ENCODE peak calls at places on chromosomes 11 and 22, in six cellular contexts. One of them, this sample, is unnamed.

GRCh38 chr22:44746836-44747519 is 5.4 kb upstream of the ARHGAP8 start:
- DNase-seq in prostate gland: no peak
- DNase-seq in transverse colon: peak
- DNase-seq in body of pancreas: peak
- DNase-seq in A549: no peak
- DNase-seq in NB4: no peak
- DNase-seq in this sample: no peak

GRCh38 chr22:46563381-46564083 is 26.1 kb upstream of the CELSR1 start:
- DNase-seq in prostate gland: peak
- DNase-seq in transverse colon: peak
- DNase-seq in body of pancreas: peak
- DNase-seq in A549: peak
- DNase-seq in NB4: peak
- DNase-seq in this sample: peak

GRCh38 chr11:90250970-90251369 is 28.1 kb upstream of the CHORDC1 start:
- DNase-seq in prostate gland: no peak
- DNase-seq in transverse colon: no peak
- DNase-seq in body of pancreas: no peak
- DNase-seq in A549: no peak
- DNase-seq in NB4: peak
- DNase-seq in this sample: no peak

GRCh38 chr11:78851883-78852586 is 277.4 kb upstream of the NARS2 start:
- DNase-seq in prostate gland: no peak
- DNase-seq in transverse colon: peak
- DNase-seq in body of pancreas: no peak
- DNase-seq in A549: no peak
- DNase-seq in NB4: peak
- DNase-seq in this sample: no peak

GRCh38 chr11:46649180-46649738 is 31.9 kb downstream of the ATG13 start:
- DNase-seq in prostate gland: peak
- DNase-seq in transverse colon: peak
- DNase-seq in body of pancreas: peak
- DNase-seq in A549: peak
- DNase-seq in NB4: no peak
- DNase-seq in this sample: peak

GRCh38 chr11:74685905-74686304 is 45.3 kb downstream of the CHRDL2 start:
- DNase-seq in prostate gland: no peak
- DNase-seq in transverse colon: peak
- DNase-seq in body of pancreas: no peak
- DNase-seq in A549: no peak
- DNase-seq in NB4: no peak
- DNase-seq in this sample: peak

GRCh38 chr11:101441747-101442146 is 142.1 kb downstream of the TRPC6 start:
- DNase-seq in prostate gland: peak
- DNase-seq in transverse colon: no peak
- DNase-seq in body of pancreas: peak
- DNase-seq in A549: no peak
- DNase-seq in NB4: no peak
- DNase-seq in this sample: peak

GRCh38 chr11:69385832-69386415 is 92.0 kb downstream of the MYEOV start:
- DNase-seq in prostate gland: no peak
- DNase-seq in transverse colon: peak
- DNase-seq in body of pancreas: no peak
- DNase-seq in A549: no peak
- DNase-seq in NB4: no peak
- DNase-seq in this sample: peak

GRCh38 chr11:88175004-88175706 is at the start of gene RAB38:
- DNase-seq in prostate gland: peak
- DNase-seq in transverse colon: peak
- DNase-seq in body of pancreas: peak
- DNase-seq in A549: peak
- DNase-seq in NB4: peak
- DNase-seq in this sample: no peak

GRCh38 chr22:29040385-29041275 is 21.0 kb downstream of the C22orf31 start:
- DNase-seq in prostate gland: peak
- DNase-seq in transverse colon: peak
- DNase-seq in body of pancreas: peak
- DNase-seq in A549: peak
- DNase-seq in NB4: peak
- DNase-seq in this sample: no peak

GRCh38 chr11:24267015-24267414 is 229.8 kb upstream of the LUZP2 start:
- DNase-seq in prostate gland: no peak
- DNase-seq in transverse colon: no peak
- DNase-seq in body of pancreas: no peak
- DNase-seq in A549: no peak
- DNase-seq in NB4: no peak
- DNase-seq in this sample: no peak

DNA sequence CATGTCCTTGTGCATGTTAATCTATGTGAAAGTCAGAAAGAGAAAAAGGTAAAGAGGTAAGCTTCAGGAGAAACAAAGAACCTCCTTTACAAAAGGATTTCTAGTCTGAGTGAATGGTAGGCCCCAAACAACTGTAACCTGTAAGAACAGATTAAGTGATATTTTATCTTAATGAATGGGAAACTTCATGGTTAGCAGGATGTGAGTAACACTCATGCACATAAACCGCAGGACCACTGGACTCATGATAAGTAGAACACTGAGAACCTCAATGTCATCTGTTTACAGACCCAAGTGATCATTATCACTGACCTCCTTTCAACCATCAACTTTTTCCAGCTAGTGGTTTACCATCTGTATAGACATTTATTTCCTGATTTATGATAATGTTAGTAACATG is 19.9 kb downstream of the OR8G5 start:
- DNase-seq in prostate gland: no peak
- DNase-seq in transverse colon: no peak
- DNase-seq in body of pancreas: no peak
- DNase-seq in A549: no peak
- DNase-seq in NB4: peak
- DNase-seq in this sample: no peak
- TF ChIP-seq POLR2A in prostate gland: no peak
- TF ChIP-seq POLR2A in transverse colon: no peak
- TF ChIP-seq POLR2A in body of pancreas: no peak
- TF ChIP-seq POLR2A in A549: no peak
- TF ChIP-seq POLR2A in NB4: no peak
- TF ChIP-seq POLR2A in this sample: no peak

DNA sequence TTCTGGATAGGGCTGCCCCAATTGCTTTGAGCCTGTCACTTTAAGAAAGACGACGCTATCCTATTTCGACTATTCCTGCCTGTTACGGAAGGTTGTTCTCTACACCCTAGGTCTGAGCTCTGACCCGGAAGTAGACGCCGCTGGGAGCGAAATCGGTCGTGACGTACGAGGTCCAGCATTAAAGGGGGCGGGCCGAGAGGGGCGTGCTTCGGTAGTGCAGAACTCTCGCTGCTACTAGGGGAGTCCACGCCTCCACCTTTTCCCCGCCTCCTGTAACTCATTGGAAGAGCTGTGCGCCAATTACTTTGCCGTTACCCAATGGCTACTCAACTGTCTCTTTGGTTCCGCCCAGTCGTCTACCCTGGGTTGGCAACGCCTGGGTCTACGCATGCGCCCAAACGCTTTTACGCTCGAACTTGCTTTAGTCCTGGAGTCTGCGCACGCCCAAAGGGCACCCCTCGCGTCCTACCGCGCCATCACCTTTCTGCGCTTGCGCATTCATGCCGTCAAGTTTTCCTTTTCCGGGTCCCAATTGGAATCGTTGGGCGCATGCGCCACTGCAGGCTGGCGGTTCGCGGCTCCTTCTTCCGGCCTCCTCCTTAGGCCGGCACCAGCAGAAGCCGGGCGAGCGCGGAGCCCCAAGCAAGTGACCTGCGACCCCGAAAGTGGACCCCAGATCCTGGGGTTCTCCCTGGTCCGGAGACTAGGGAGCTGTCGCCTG is at the start of gene PCNX3:
- DNase-seq in prostate gland: peak
- DNase-seq in transverse colon: peak
- DNase-seq in body of pancreas: peak
- DNase-seq in A549: peak
- DNase-seq in NB4: peak
- DNase-seq in this sample: peak
- TF ChIP-seq POLR2A in prostate gland: peak
- TF ChIP-seq POLR2A in transverse colon: peak
- TF ChIP-seq POLR2A in body of pancreas: peak
- TF ChIP-seq POLR2A in A549: peak
- TF ChIP-seq POLR2A in NB4: peak
- TF ChIP-seq POLR2A in this sample: no peak

DNA sequence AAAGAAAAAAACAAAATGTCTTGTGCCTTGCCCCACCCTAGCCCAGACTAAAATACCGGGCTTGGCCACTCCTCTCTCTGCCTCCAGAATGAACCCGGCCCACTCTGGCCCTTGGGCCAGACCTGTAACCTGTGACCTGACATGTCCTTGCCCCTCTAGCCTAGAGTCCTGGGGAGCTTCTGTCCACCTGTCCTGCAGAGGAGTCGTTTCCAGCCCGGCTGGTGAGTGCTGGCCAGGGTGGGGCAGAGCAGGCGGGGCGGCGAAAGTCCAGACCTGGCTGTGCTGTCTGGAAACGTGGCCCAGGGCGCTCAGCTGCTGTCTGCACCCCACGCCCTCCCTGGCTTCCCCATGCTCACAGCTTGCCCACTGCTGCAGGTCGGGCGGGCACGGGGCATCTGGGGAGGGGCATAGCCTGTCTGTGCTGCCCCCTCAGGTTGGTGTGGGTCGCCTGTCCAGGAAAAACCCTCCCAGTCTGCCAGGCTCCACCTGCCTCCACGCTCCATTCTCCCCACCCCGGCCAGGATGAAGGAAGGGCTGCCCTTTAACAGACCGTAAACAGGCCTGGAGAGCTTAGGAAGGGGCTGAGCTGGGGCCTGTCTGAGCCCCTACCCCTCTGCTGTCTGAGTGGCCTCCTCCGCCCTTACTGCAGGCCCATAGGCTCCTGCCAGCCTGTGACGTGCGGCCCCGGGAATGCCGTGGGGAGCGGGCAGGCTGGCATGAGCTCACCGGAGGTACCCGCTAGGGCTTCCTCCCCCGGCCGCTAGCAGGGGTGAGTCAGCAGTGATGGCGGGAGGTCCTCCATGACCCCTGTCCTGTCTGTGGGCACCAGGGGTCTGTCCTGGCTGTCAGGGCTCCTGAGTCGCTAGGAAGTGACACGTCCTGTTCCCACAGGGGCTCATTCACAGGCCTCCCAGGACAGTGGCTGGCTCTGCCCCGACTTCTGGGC is 1.9 kb downstream of the CD151 start:
- DNase-seq in prostate gland: peak
- DNase-seq in transverse colon: peak
- DNase-seq in body of pancreas: peak
- DNase-seq in A549: peak
- DNase-seq in NB4: no peak
- DNase-seq in this sample: peak
- TF ChIP-seq POLR2A in prostate gland: peak
- TF ChIP-seq POLR2A in transverse colon: peak
- TF ChIP-seq POLR2A in body of pancreas: peak
- TF ChIP-seq POLR2A in A549: peak
- TF ChIP-seq POLR2A in NB4: no peak
- TF ChIP-seq POLR2A in this sample: no peak

GRCh38 chr22:42622061-42622710 is 7.5 kb upstream of the POLDIP3 start:
- DNase-seq in prostate gland: no peak
- DNase-seq in transverse colon: peak
- DNase-seq in body of pancreas: no peak
- DNase-seq in A549: no peak
- DNase-seq in NB4: no peak
- DNase-seq in this sample: no peak

GRCh38 chr22:42619261-42620063 is 4.8 kb upstream of the POLDIP3 start:
- DNase-seq in prostate gland: no peak
- DNase-seq in transverse colon: peak
- DNase-seq in body of pancreas: no peak
- DNase-seq in A549: no peak
- DNase-seq in NB4: no peak
- DNase-seq in this sample: no peak

GRCh38 chr22:42623301-42623751 is 8.6 kb upstream of the POLDIP3 start:
- DNase-seq in prostate gland: no peak
- DNase-seq in transverse colon: peak
- DNase-seq in body of pancreas: no peak
- DNase-seq in A549: no peak
- DNase-seq in NB4: no peak
- DNase-seq in this sample: no peak

GRCh38 chr22:42620084-42620483 is 5.4 kb upstream of the POLDIP3 start:
- DNase-seq in prostate gland: no peak
- DNase-seq in transverse colon: no peak
- DNase-seq in body of pancreas: no peak
- DNase-seq in A549: no peak
- DNase-seq in NB4: no peak
- DNase-seq in this sample: no peak

GRCh38 chr22:42621505-42622002 is 6.9 kb upstream of the POLDIP3 start:
- DNase-seq in prostate gland: no peak
- DNase-seq in transverse colon: peak
- DNase-seq in body of pancreas: peak
- DNase-seq in A549: peak
- DNase-seq in NB4: peak
- DNase-seq in this sample: peak
- TF ChIP-seq POLR2A in prostate gland: no peak
- TF ChIP-seq POLR2A in transverse colon: no peak
- TF ChIP-seq POLR2A in body of pancreas: no peak
- TF ChIP-seq POLR2A in A549: no peak
- TF ChIP-seq POLR2A in NB4: no peak
- TF ChIP-seq POLR2A in this sample: no peak

DNA sequence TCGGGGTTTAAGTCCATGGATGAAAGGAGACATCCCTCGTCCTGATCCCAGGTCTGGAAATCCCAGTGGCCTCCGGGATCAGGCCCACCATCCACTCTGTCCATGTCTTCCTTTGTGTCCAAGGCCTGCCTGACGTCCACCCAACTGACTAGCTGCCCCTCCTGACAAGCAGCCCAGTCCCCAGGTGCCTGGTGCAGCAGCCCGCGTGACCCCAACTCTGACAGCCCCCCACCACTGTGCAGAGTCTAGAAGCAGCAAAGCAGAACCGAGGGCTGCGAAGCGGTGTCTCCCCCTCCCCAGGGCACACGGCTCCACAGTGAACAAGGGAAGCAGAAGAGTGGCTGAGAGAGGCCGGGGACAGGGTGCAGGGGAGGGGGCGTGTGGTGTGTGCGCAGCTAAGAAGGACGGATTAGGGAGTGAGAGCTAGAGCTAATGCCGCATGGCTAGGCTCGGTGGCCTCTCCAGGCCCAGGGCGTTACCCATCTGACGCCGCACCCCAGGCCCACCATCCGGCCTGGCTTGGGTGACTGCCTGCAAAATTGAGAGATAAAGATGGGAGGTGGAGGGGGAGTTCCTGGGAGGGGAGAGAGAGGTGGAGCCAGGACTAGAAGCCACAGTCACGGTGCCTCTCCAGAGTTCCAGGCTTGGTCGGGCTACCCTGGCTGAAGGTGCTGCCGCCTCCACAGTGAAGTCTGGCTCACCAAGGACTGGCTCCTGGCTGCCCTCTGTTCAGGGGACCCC is 16.6 kb upstream of the BAIAP2L2 start:
- DNase-seq in prostate gland: no peak
- DNase-seq in transverse colon: no peak
- DNase-seq in body of pancreas: no peak
- DNase-seq in A549: no peak
- DNase-seq in NB4: no peak
- DNase-seq in this sample: no peak
- TF ChIP-seq POLR2A in prostate gland: no peak
- TF ChIP-seq POLR2A in transverse colon: no peak
- TF ChIP-seq POLR2A in body of pancreas: no peak
- TF ChIP-seq POLR2A in A549: no peak
- TF ChIP-seq POLR2A in NB4: no peak
- TF ChIP-seq POLR2A in this sample: no peak